ENCODE peak calls at places on chromosomes 11 and 22, in nine cellular contexts. R is breast epithelium, X is upper lobe of left lung, G is endothelial cell of umbilical vein, H is transverse colon, V is Panc1, C is prostate gland, O is HL-60, E is esophagus muscularis mucosa. P is an unnamed sample.

GRCh38 chr22:47628477-47629272 is 866.2 kb downstream of the TBC1D22A start:
- DNase-seq in R (no peak), X (no peak), G (no peak), H (no peak), V (no peak), C (no peak), O (no peak), E (peak), P (no peak)

GRCh38 chr22:18110194-18110943 is at the start of gene TUBA8:
- DNase-seq in R (peak), X (no peak), G (peak), H (peak), V (no peak), C (peak), O (peak), E (no peak), P (peak)

GRCh38 chr11:12683857-12684256 is 9.6 kb downstream of the TEAD1 start:
- DNase-seq in R (no peak), X (no peak), G (no peak), H (no peak), V (no peak), C (no peak), O (no peak), E (no peak), P (no peak)

GRCh38 chr11:12119502-12119901 is 9.1 kb downstream of the MICAL2 start:
- DNase-seq in R (no peak), X (no peak), G (no peak), H (no peak), V (no peak), C (no peak), O (no peak), E (no peak), P (no peak)

GRCh38 chr22:46835693-46836092 is 73.2 kb downstream of the TBC1D22A start:
- DNase-seq in R (no peak), X (no peak), G (no peak), H (no peak), V (no peak), C (no peak), O (no peak), E (no peak), P (no peak)

GRCh38 chr22:31241200-31241599 is 29.1 kb downstream of the LIMK2 start:
- DNase-seq in R (no peak), X (no peak), G (peak), H (no peak), V (no peak), C (no peak), O (no peak), E (no peak), P (no peak)

GRCh38 chr11:113267536-113267935 is 46.8 kb upstream of the TTC12 start:
- DNase-seq in R (no peak), X (no peak), G (no peak), H (no peak), V (no peak), C (no peak), O (no peak), E (no peak), P (no peak)

GRCh38 chr11:76738618-76739220 is 44.4 kb upstream of the TSKU start:
- DNase-seq in R (no peak), X (no peak), G (peak), H (no peak), V (no peak), C (no peak), O (no peak), E (no peak), P (no peak)

GRCh38 chr11:87369888-87370287 is 332.2 kb downstream of the TMEM135 start:
- DNase-seq in R (no peak), X (no peak), G (no peak), H (no peak), V (no peak), C (no peak), O (no peak), E (no peak), P (no peak)

GRCh38 chr22:31286360-31287255 is 5.7 kb downstream of the PIK3IP1 start:
- DNase-seq in R (no peak), X (peak), G (no peak), H (peak), V (no peak), C (no peak), O (peak), E (no peak), P (no peak)

GRCh38 chr11:61158691-61159381 is 2.4 kb downstream of the VPS37C start:
- DNase-seq in R (no peak), X (no peak), G (peak), H (peak), V (no peak), C (peak), O (no peak), E (no peak), P (no peak)

GRCh38 chr22:19825016-19825339 is 29.7 kb downstream of the GNB1L start:
- DNase-seq in R (peak), X (peak), G (no peak), H (no peak), V (no peak), C (no peak), O (no peak), E (no peak), P (no peak)

GRCh38 chr11:19027829-19028595 is 32.5 kb downstream of the MRGPRX2 start:
- DNase-seq in R (peak), X (no peak), G (peak), H (no peak), V (peak), C (no peak), O (no peak), E (no peak), P (no peak)

GRCh38 chr11:3356858-3357257 is 22.1 kb downstream of the ZNF195 start:
- DNase-seq in R (no peak), X (no peak), G (no peak), H (no peak), V (no peak), C (no peak), O (no peak), E (no peak), P (no peak)

GRCh38 chr11:120471131-120471530 is 40.4 kb upstream of the GRIK4 start:
- DNase-seq in R (no peak), X (no peak), G (no peak), H (no peak), V (no peak), C (no peak), O (no peak), E (no peak), P (no peak)

GRCh38 chr11:107468596-107468995 is 11.0 kb upstream of the CWF19L2 start:
- DNase-seq in R (no peak), X (no peak), G (no peak), H (no peak), V (no peak), C (no peak), O (peak), E (no peak), P (no peak)

GRCh38 chr11:125166347-125166841 is 1.8 kb downstream of the PKNOX2 start:
- DNase-seq in R (no peak), X (no peak), G (no peak), H (no peak), V (no peak), C (no peak), O (no peak), E (no peak), P (peak)

GRCh38 chr22:42562282-42562681 is 8.5 kb downstream of the SERHL2 start:
- DNase-seq in R (no peak), X (no peak), G (no peak), H (no peak), V (no peak), C (no peak), O (peak), E (no peak), P (peak)

GRCh38 chr22:24427500-24428164 is at the start of gene ADORA2A:
- DNase-seq in R (no peak), X (peak), G (no peak), H (peak), V (no peak), C (no peak), O (peak), E (no peak), P (peak)

GRCh38 chr22:48940988-48941902 is 886.4 kb downstream of the BRD1 start:
- DNase-seq in R (no peak), X (peak), G (no peak), H (peak), V (no peak), C (no peak), O (no peak), E (peak), P (no peak)

DNA sequence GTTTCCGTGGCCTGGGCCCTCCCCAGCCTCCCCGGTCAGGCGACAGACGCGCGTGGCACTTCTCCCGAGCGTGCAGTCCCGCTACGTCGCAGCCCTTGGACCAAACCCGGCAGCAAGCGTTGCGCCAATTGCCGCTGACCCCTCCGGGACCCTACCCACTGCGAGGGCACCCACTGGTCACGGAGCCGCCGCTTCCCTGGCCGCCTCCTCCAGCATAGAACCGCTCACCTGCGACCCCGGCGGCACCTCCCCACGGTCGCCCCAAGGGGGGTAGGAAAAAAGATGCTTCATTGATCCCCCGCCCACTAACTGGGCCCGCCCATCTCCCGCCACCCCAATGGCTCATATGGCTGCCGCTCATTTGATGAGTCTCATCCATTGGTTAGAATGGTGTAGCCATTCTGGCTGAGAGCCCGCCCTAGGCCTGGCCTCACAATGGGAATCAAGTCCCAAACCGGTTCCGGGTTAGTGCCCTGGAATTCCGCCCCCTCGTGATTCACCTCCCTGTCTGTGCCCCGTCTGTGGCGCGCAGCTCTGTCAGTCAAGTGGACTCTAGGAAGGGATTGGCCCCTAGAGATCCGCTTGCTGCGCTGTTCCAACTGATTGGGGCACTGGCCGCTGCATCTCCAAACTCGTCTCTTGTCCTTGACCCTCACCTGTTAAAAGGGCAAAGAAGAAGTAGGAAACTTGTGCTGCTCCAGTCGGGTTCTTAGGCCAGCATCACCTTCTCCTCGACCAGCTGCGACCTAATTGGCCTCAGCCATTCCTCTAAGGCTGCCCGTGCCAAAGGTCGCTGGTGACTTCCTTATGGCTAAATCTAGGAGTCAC is at the start of gene MSANTD4:
- DNase-seq in R (peak), X (peak), G (peak), H (peak), V (peak), C (peak), O (peak), E (peak), P (peak)
- TF ChIP-seq POLR2AphosphoS5 in R (peak), X (peak), G (peak), H (peak), V (peak), C (peak), O (peak), E (peak), P (no peak)

DNA sequence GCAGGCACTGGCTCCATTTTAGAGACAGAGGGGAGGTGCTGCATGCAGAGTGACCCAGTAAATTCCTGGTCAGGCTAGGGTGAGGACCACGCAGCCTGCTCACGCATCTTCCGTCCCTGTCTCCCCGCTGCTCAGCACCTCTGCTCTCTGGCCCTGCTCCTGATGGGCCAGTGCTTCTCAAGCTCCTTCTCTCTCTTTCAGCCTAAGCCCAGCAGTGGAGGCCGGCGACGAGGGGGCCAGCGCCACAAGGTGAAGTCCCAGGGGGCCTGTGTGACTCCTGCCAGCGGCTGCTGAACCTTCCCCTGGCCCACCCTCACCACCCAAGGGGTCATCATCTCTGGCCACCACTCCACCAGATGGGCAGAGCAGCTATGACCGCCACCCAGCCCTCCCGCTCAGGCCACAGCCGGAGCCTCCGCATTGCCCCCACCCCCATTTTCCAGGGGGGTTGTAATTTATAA is 24.7 kb downstream of the GTPBP1 start:
- DNase-seq in R (no peak), X (no peak), G (no peak), H (no peak), V (no peak), C (no peak), O (no peak), E (no peak), P (no peak)
- TF ChIP-seq POLR2AphosphoS5 in R (no peak), X (no peak), G (no peak), H (no peak), V (no peak), C (no peak), O (no peak), E (no peak), P (no peak)

DNA sequence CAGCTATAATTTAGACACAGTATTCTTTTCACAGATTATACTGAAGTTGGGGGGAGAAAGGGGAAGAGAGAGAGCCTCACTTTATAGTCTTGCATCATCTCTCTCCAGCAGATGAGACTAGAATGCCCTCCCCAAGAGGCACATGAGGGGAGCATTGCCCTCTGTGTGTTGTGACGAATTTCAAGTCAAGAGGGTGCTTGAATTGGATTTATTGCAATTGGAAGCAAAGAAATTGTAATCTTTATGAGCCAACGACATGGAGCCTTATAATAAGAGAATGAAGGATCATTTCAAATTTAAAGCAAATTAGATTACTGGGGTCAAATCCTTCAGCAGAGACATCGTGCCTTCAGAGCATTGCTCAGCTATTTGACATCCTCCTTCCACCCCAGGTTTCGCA is 17.7 kb upstream of the CADM1 start:
- DNase-seq in R (no peak), X (no peak), G (no peak), H (no peak), V (no peak), C (no peak), O (no peak), E (no peak), P (no peak)
- TF ChIP-seq POLR2AphosphoS5 in R (no peak), X (no peak), G (no peak), H (no peak), V (no peak), C (no peak), O (no peak), E (no peak), P (no peak)

DNA sequence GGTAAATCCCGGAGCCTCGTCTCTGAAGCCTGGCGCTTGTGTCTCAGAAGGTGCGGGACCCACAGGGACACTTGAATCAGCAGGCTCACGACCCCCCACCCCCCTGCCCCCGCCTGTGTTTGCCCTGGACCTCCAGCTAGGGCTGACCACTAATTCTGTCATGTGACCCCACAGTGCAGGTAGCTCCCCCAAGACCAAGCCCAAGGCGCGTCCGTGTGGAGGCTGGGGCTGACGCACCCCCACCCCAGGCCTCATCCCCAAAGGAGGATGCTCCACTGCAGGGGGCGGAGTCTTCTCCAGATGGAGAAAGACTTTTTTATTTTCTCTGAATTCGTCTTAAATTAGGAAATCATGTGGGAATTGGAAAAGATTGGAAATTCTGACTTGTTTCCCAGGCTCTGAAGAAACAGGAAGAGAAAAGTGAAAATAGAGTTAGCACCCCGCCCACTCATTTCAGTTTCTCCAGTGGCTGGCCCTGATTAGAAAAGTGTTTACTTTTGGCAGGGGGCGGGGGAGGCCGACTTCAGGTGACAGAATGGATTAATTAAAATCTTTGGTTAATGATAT is 1.0 kb upstream of the RELA start:
- DNase-seq in R (no peak), X (no peak), G (peak), H (peak), V (no peak), C (no peak), O (no peak), E (no peak), P (no peak)
- TF ChIP-seq POLR2AphosphoS5 in R (no peak), X (peak), G (no peak), H (no peak), V (no peak), C (peak), O (no peak), E (peak), P (no peak)